ENCODE peak calls at places on chromosome 1, in six cellular contexts. J is iPS DF 6.9, Q is BE2C, D is colonic mucosa, C is cardiac fibroblast, W is endodermal cell. H is an unnamed sample.

GRCh38 chr1:164801246-164801731 is 242.3 kb downstream of the PBX1 start:
- DNase-seq in C (no peak), J (no peak), D (no peak), Q (no peak), W (no peak), H (no peak)

GRCh38 chr1:40049745-40050144 is 9.2 kb downstream of the CAP1 start:
- DNase-seq in D (no peak), J (no peak), Q (no peak), C (peak; percentile 25), W (no peak), H (no peak)

GRCh38 chr1:171898956-171899355 is 57.7 kb downstream of the DNM3 start:
- DNase-seq in Q (no peak), J (no peak), C (no peak), D (no peak), W (peak; percentile 67), H (no peak)

GRCh38 chr1:186286615-186287317 is 88.3 kb downstream of the TPR start:
- DNase-seq in J (no peak), W (no peak), C (peak; percentile 78), Q (no peak), D (no peak), H (peak; percentile 41)

GRCh38 chr1:40421694-40422384 is 28.4 kb upstream of the ZFP69B start:
- DNase-seq in J (no peak), Q (no peak), W (no peak), C (peak; percentile 39), D (no peak), H (no peak)

GRCh38 chr1:55887103-55887712 is 672.0 kb upstream of the USP24 start:
- DNase-seq in Q (no peak), J (no peak), D (no peak), C (no peak), W (no peak), H (no peak)

GRCh38 chr1:154867841-154868610 is 2.1 kb downstream of the KCNN3 start:
- DNase-seq in C (no peak), Q (no peak), J (no peak), W (peak; percentile 55), D (no peak), H (no peak)

GRCh38 chr1:156616463-156616862 is 2.8 kb upstream of the HAPLN2 start:
- DNase-seq in C (peak; percentile 60), Q (peak; percentile 91), W (no peak), J (no peak), D (no peak), H (peak; percentile 60)

GRCh38 chr1:27574871-27575831 is 28.8 kb downstream of the AHDC1 start:
- DNase-seq in J (no peak), C (peak; percentile 86), Q (peak; percentile 76), D (peak; percentile 74), W (peak; percentile 96), H (peak; percentile 68)

GRCh38 chr1:53043271-53043670 is 18.7 kb upstream of the PODN start:
- DNase-seq in D (no peak), J (no peak), Q (no peak), C (peak; percentile 69), W (no peak), H (no peak)

GRCh38 chr1:226332947-226333346 is 24.0 kb upstream of the LIN9 start:
- DNase-seq in Q (no peak), W (no peak), J (no peak), C (no peak), D (no peak), H (no peak)

GRCh38 chr1:7576946-7577657 is 194.0 kb upstream of the VAMP3 start:
- DNase-seq in W (peak; percentile 83), D (no peak), J (peak; percentile 18), C (no peak), Q (peak; percentile 33), H (peak; percentile 6)

GRCh38 chr1:25565188-25565591 is 21.8 kb downstream of the LDLRAP1 start:
- DNase-seq in W (no peak), C (no peak), J (no peak), Q (no peak), D (no peak), H (peak; percentile 31)

GRCh38 chr1:20381045-20381641 is 90.5 kb downstream of the VWA5B1 start:
- DNase-seq in Q (no peak), W (no peak), J (no peak), D (no peak), C (peak; percentile 4), H (no peak)

GRCh38 chr1:63824386-63824898 is 50.6 kb downstream of the ROR1 start:
- DNase-seq in Q (no peak), D (no peak), J (no peak), C (peak; percentile 36), W (no peak), H (no peak)

GRCh38 chr1:231827337-231828105 is 200.9 kb downstream of the DISC1 start:
- DNase-seq in J (no peak), Q (no peak), C (peak; percentile 91), W (no peak), D (no peak), H (peak; percentile 31)

GRCh38 chr1:6134206-6134605 is 45.9 kb downstream of the CHD5 start:
- DNase-seq in D (no peak), Q (no peak), J (no peak), C (no peak), W (no peak), H (no peak)

GRCh38 chr1:96357132-96357531 is 364.5 kb upstream of the PTBP2 start:
- DNase-seq in J (no peak), Q (no peak), W (no peak), C (no peak), D (no peak), H (no peak)

GRCh38 chr1:53135735-53136114 is 6.7 kb downstream of the SLC1A7 start:
- DNase-seq in Q (no peak), W (no peak), C (peak; percentile 92), D (no peak), J (no peak), H (peak; percentile 78)

GRCh38 chr1:244010191-244010590 is 40.9 kb upstream of the ZBTB18 start:
- DNase-seq in J (no peak), Q (no peak), C (no peak), D (no peak), W (peak; percentile 69), H (no peak)

GRCh38 chr1:244010599-244011211 is 40.4 kb upstream of the ZBTB18 start:
- DNase-seq in D (no peak), J (no peak), W (no peak), C (no peak), Q (no peak), H (no peak)

GRCh38 chr1:244011796-244012195 is 39.3 kb upstream of the ZBTB18 start:
- DNase-seq in W (peak; percentile 48), J (no peak), Q (no peak), C (no peak), D (no peak), H (no peak)

GRCh38 chr1:244012232-244012631 is 38.9 kb upstream of the ZBTB18 start:
- DNase-seq in C (peak; percentile 71), W (peak; percentile 56), D (no peak), Q (peak; percentile 27), J (no peak), H (peak; percentile 85)

DNA sequence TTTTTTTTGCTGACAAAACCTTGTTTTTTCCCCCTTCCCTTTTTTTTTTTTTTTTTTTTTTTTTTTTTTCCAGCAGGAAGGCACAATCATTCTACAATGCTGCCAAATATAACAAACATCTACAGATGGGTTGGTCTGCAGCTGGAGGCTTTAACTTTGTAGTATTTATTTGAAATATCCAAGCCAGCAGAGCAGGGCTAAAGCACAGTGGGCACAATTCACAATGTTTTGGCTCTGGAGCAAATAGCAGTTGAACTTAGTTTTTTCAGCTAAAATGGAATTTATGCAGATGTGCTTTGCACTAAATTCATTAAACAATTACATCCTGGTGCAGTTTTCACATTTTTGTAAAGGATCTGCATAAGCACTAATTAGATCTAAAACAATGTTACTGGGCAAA is 39.8 kb upstream of the ZBTB18 start:
- DNase-seq in Q (no peak), C (peak; percentile 40), W (no peak), D (no peak), J (no peak), H (no peak)
- H3K4me3 ChIP-seq in Q (no peak overlapping the region), C (no peak overlapping the region), W (no peak overlapping the region), D (no peak overlapping the region), J (no peak overlapping the region), H (no peak overlapping the region)

DNA sequence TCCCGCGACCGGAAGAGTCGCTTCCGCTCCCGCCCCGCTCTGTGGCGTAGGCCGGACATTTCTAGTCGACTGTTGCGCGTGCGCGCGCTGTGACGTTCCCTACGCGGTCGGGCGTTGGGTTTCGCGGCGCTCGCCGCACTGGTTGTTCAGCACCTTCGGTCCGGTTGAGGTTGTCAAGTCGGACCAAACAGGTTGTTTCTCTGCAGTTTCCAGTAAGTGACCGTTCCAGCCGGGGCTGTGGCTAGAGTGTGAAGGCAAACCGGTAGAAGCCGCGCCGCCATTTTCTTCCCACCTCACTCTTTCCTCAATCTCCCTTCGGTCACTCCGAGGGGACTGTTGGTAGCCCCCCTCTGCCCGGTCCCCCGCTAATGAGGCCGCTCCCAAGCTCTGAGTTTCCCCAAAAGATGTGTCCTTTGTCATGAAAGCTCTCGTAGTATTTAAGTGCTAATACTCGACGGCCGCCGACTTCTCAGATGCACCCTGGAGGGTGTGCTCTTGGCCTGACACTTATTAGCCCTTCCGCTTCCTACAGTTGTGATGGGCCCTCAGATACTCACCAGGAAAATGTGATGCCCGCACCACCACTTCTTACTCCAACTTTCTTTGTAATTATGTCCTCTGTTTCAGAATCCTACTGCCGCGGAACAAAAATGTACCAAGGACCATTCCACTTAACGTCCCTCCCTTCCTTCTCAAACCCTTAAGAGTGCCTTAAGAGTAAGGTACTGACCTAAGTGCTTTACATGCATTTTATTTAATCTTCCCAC is 56.3 kb downstream of the TRAF5 start:
- DNase-seq in W (peak; percentile 96), D (peak; percentile 97), Q (peak; percentile 95), J (peak; percentile 78), C (peak; percentile 93), H (peak; percentile 87)
- H3K4me3 ChIP-seq in W (peak overlapping the region; percentile 84), D (peak overlapping the region; percentile 60), Q (peak overlapping the region; percentile 81), J (peak overlapping the region; percentile 58), C (peak overlapping the region; percentile 68), H (peak overlapping the region; percentile 77)

GRCh38 chr1:169488157-169488556 is 2.4 kb upstream of the SLC19A2 start:
- DNase-seq in C (no peak), W (no peak), Q (no peak), J (no peak), D (no peak), H (no peak)

GRCh38 chr1:169485427-169486280 is at the start of gene SLC19A2:
- DNase-seq in C (peak; percentile 100), D (peak; percentile 100), J (peak; percentile 95), W (peak; percentile 99), Q (peak; percentile 99), H (peak; percentile 99)

GRCh38 chr1:169486281-169486904 is 649 bp upstream of the SLC19A2 start:
- DNase-seq in J (no peak), Q (no peak), D (no peak), C (peak; percentile 86), W (no peak), H (peak; percentile 56)

GRCh38 chr1:169487153-169487552 is 1.4 kb upstream of the SLC19A2 start:
- DNase-seq in D (no peak), J (no peak), C (no peak), Q (no peak), W (no peak), H (no peak)

DNA sequence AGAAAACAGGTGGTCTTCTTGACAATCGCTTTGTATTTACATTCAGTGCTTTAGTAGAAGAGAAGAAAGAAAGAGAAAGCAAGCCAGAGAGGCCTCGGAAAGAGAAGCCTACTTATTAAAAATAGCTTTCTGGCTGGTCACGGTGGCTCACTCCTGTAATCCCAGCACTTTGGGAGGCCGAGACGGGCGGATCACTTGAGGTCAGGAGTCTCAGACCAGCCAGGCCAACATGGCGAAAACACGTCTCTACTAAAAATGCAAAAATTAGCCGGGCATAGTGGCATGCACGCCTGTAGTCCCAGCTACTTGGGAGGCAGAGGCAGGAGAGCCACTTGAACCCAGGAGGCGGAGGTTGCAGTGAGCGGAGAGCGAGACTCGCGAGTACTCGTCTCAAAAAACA is 1.8 kb upstream of the SLC19A2 start:
- DNase-seq in W (no peak), Q (no peak), J (no peak), D (no peak), C (no peak), H (no peak)
- H3K4me3 ChIP-seq in W (peak overlapping the region; percentile 82), Q (no peak overlapping the region), J (no peak overlapping the region), D (no peak overlapping the region), C (no peak overlapping the region), H (no peak overlapping the region)

GRCh38 chr1:112954059-112954458 is 1.9 kb downstream of the SLC16A1 start:
- DNase-seq in Q (no peak), C (no peak), W (no peak), D (no peak), J (no peak), H (no peak)
- H3K4me3 ChIP-seq in Q (peak overlapping the region; percentile 97), C (peak overlapping the region; percentile 86), W (peak overlapping the region; percentile 94), D (peak overlapping the region; percentile 66), J (peak overlapping the region; percentile 47), H (peak overlapping the region; percentile 92)